ENCODE peak calls at places on chromosomes 7 and 10, in nine cellular contexts. X, Y, E, T, H, K, B, W and I are unnamed samples.

GRCh38 chr7:158508802-158509385 is 78.7 kb downstream of the PTPRN2 start:
- DNase-seq in H (no peak), B (no peak), Y (no peak), E (no peak), K (no peak), W (no peak), T (no peak), X (no peak), I (no peak)

GRCh38 chr7:39702133-39702532 is 78.8 kb downstream of the RALA start:
- DNase-seq in X (no peak), T (no peak), W (no peak), Y (no peak), K (no peak), B (no peak), H (no peak), E (no peak), I (peak; percentile 86)

GRCh38 chr10:100024741-100025140 is 15.0 kb upstream of the DNMBP start:
- DNase-seq in H (no peak), Y (no peak), E (no peak), B (no peak), T (no peak), X (no peak), W (no peak), K (no peak), I (no peak)

GRCh38 chr10:126518186-126519080 is 130.2 kb upstream of the ADAM12 start:
- DNase-seq in Y (peak; percentile 24), T (no peak), X (no peak), W (no peak), K (no peak), E (no peak), B (no peak), H (no peak), I (no peak)

GRCh38 chr10:112092529-112092928 is 91.0 kb downstream of the GPAM start:
- DNase-seq in E (no peak), T (no peak), Y (no peak), K (no peak), B (no peak), W (no peak), X (no peak), H (no peak), I (no peak)

GRCh38 chr7:129784783-129785456 is 167.8 kb downstream of the UBE2H start:
- DNase-seq in W (no peak), X (no peak), B (peak; percentile 35), E (no peak), H (no peak), K (no peak), Y (no peak), T (no peak), I (no peak)

GRCh38 chr10:16777473-16778370 is 39.5 kb downstream of the RSU1 start:
- DNase-seq in E (peak; percentile 11), X (no peak), T (no peak), K (no peak), B (no peak), H (no peak), Y (peak; percentile 80), W (peak; percentile 50), I (peak; percentile 63)

GRCh38 chr7:115128163-115128562 is 206.3 kb downstream of the MDFIC start:
- DNase-seq in W (no peak), X (no peak), Y (no peak), K (no peak), T (no peak), B (no peak), E (no peak), H (no peak), I (no peak)

GRCh38 chr7:128738570-128739047 is 550 bp upstream of the CALU start:
- DNase-seq in E (no peak), K (no peak), T (no peak), W (peak; percentile 23), X (no peak), H (no peak), B (no peak), Y (no peak), I (no peak)

GRCh38 chr10:58782876-58783859 is 270.5 kb downstream of the BICC1 start:
- DNase-seq in X (no peak), E (no peak), K (no peak), W (no peak), Y (peak; percentile 68), T (peak; percentile 34), H (no peak), B (no peak), I (peak; percentile 25)

GRCh38 chr7:148916186-148916585 is 32.1 kb upstream of the EZH2 start:
- DNase-seq in K (no peak), E (no peak), B (no peak), T (peak; percentile 34), Y (peak; percentile 91), H (no peak), W (no peak), X (no peak), I (peak; percentile 91)

GRCh38 chr7:38141187-38141586 is 36.9 kb upstream of the STARD3NL start:
- DNase-seq in H (no peak), B (no peak), Y (no peak), K (no peak), W (no peak), E (no peak), T (no peak), X (no peak), I (no peak)

GRCh38 chr7:17552952-17553351 is 254.5 kb downstream of the AHR start:
- DNase-seq in H (no peak), B (no peak), X (no peak), K (no peak), E (no peak), W (no peak), Y (no peak), T (no peak), I (no peak)

GRCh38 chr10:60899266-60899665 is 44.7 kb downstream of the RHOBTB1 start:
- DNase-seq in W (no peak), H (no peak), B (no peak), E (no peak), K (no peak), T (no peak), Y (no peak), X (no peak), I (no peak)

GRCh38 chr10:97065128-97065527 is 120.6 kb downstream of the SLIT1 start:
- DNase-seq in K (no peak), Y (no peak), H (no peak), X (no peak), W (no peak), B (no peak), T (no peak), E (no peak), I (no peak)

GRCh38 chr7:140084972-140085371 is 22.2 kb upstream of the PARP12 start:
- DNase-seq in K (peak; percentile 21), B (no peak), E (no peak), X (no peak), T (no peak), W (no peak), Y (no peak), H (no peak), I (no peak)

GRCh38 chr10:31618541-31619291 is 299.7 kb downstream of the ZEB1 start:
- DNase-seq in B (no peak), E (no peak), W (no peak), K (no peak), Y (peak; percentile 14), H (peak; percentile 90), T (no peak), X (no peak), I (peak; percentile 75)

GRCh38 chr10:12579954-12580858 is 230.9 kb downstream of the CAMK1D start:
- DNase-seq in X (no peak), K (no peak), H (no peak), T (no peak), W (no peak), B (no peak), E (no peak), Y (peak; percentile 36), I (no peak)

GRCh38 chr7:155785536-155785935 is 26.7 kb downstream of the SHH start:
- DNase-seq in Y (peak; percentile 30), T (no peak), W (no peak), X (no peak), H (no peak), B (no peak), E (no peak), K (no peak), I (peak; percentile 45)

GRCh38 chr10:11282661-11283060 is 265.0 kb downstream of the CELF2 start:
- DNase-seq in E (no peak), T (no peak), B (no peak), W (no peak), H (no peak), Y (no peak), X (no peak), K (no peak), I (no peak)

GRCh38 chr10:107740962-107741690 is 576.6 kb upstream of the SORCS1 start:
- DNase-seq in T (no peak), Y (peak; percentile 30), X (no peak), B (no peak), K (no peak), H (no peak), W (no peak), E (no peak), I (peak; percentile 13)

GRCh38 chr10:43653746-43654145 is 5.1 kb upstream of the ZNF32 start:
- DNase-seq in X (no peak), B (no peak), T (no peak), Y (peak; percentile 63), K (no peak), W (no peak), E (no peak), H (no peak), I (peak; percentile 32)

GRCh38 chr10:62732841-62733653 is 71.5 kb upstream of the ADO start:
- DNase-seq in K (peak; percentile 53), H (no peak), X (peak; percentile 45), W (peak; percentile 81), T (no peak), E (no peak), B (no peak), Y (peak; percentile 47), I (peak; percentile 74)

GRCh38 chr10:27838291-27838690 is 92.7 kb upstream of the MKX start:
- DNase-seq in K (no peak), W (no peak), Y (no peak), X (no peak), B (no peak), E (no peak), H (no peak), T (no peak), I (no peak)

GRCh38 chr7:1946461-1947450 is 276.7 kb downstream of the ELFN1 start:
- DNase-seq in E (no peak), B (no peak), W (no peak), T (no peak), Y (no peak), K (no peak), X (no peak), H (peak; percentile 74), I (no peak)

GRCh38 chr10:89478739-89479116 is 56.7 kb downstream of the SLC16A12 start:
- DNase-seq in T (no peak), Y (peak; percentile 71), K (no peak), X (no peak), B (no peak), H (no peak), W (no peak), E (no peak), I (peak; percentile 75)

GRCh38 chr7:127158659-127159058 is 94.1 kb downstream of the GRM8 start:
- DNase-seq in H (no peak), B (no peak), X (no peak), W (no peak), E (no peak), T (no peak), K (no peak), Y (no peak), I (no peak)

GRCh38 chr7:4210821-4211220 is 471.3 kb upstream of the FOXK1 start:
- DNase-seq in K (no peak), H (peak; percentile 37), X (no peak), B (no peak), W (no peak), E (no peak), T (no peak), Y (no peak), I (no peak)

GRCh38 chr10:266974-267425 is 131.7 kb downstream of the ZMYND11 start:
- DNase-seq in T (no peak), E (no peak), B (no peak), H (no peak), Y (peak; percentile 65), X (no peak), K (no peak), W (no peak), I (peak; percentile 51)

GRCh38 chr10:70477661-70478162 is 855 bp upstream of the PALD1 start:
- DNase-seq in T (no peak), W (peak; percentile 78), K (peak; percentile 75), H (no peak), E (no peak), B (no peak), Y (peak; percentile 14), X (peak; percentile 74), I (peak; percentile 18)

GRCh38 chr7:31307941-31308340 is 32.6 kb downstream of the NEUROD6 start:
- DNase-seq in X (no peak), W (no peak), H (no peak), Y (no peak), B (no peak), T (no peak), E (no peak), K (no peak), I (no peak)